ENCODE peak calls at places on chromosomes 2 and 18, in five cellular contexts. V is H1, A is HepG2, X is GM12878, R is K562. K is an unnamed sample.
A peak's percentile ranks its signal among the peaks of the same experiment; 100 is the strongest.

GRCh38 chr2:234203135-234203984 is 152.9 kb downstream of the SPP2 start:
- DNase-seq in V (no peak), A (peak; percentile 70), X (no peak), R (no peak), K (no peak)

GRCh38 chr18:26421931-26422330 is 126.4 kb downstream of the KCTD1 start:
- DNase-seq in V (no peak), A (no peak), X (no peak), R (no peak), K (no peak)

GRCh38 chr2:101251844-101252407 is 760 bp upstream of the CNOT11 start:
- DNase-seq in V (peak; percentile 52), A (peak; percentile 77), X (no peak), R (no peak), K (peak; percentile 39)

GRCh38 chr2:241882090-241882625 is 12.6 kb downstream of the RTP5 start:
- DNase-seq in V (no peak), A (no peak), X (no peak), R (peak; percentile 80), K (peak; percentile 74)

GRCh38 chr2:161228511-161229240 is 68.4 kb downstream of the TANK start:
- DNase-seq in V (no peak), A (no peak), X (no peak), R (no peak), K (no peak)

GRCh38 chr2:446963-447540 is 159.2 kb upstream of the ALKAL2 start:
- DNase-seq in V (no peak), A (no peak), X (no peak), R (no peak), K (no peak)

GRCh38 chr2:177334940-177335543 is 57.5 kb upstream of the AGPS start:
- DNase-seq in V (no peak), A (peak; percentile 72), X (no peak), R (peak; percentile 55), K (peak; percentile 34)

GRCh38 chr2:23286031-23286764 is 98.8 kb upstream of the KLHL29 start:
- DNase-seq in V (no peak), A (no peak), X (no peak), R (no peak), K (no peak)

GRCh38 chr2:26068602-26069298 is 34.9 kb downstream of the RAB10 start:
- DNase-seq in V (no peak), A (peak; percentile 56), X (peak; percentile 84), R (peak; percentile 79), K (no peak)

GRCh38 chr2:106174056-106174455 is 20.0 kb downstream of the UXS1 start:
- DNase-seq in V (no peak), A (no peak), X (no peak), R (no peak), K (no peak)

GRCh38 chr2:226963528-226963927 is 127.7 kb downstream of the RHBDD1 start:
- DNase-seq in V (no peak), A (no peak), X (no peak), R (no peak), K (no peak)

GRCh38 chr2:7357993-7358392 is 440.8 kb downstream of the RNF144A start:
- DNase-seq in V (no peak), A (no peak), X (no peak), R (no peak), K (no peak)

GRCh38 chr18:52439457-52439856 is 99.5 kb downstream of the DCC start:
- DNase-seq in V (no peak), A (no peak), X (no peak), R (no peak), K (no peak)

GRCh38 chr2:97718051-97718882 is 4.9 kb downstream of the ZAP70 start:
- DNase-seq in V (no peak), A (no peak), X (no peak), R (no peak), K (no peak)

GRCh38 chr18:58262581-58262980 is 218.6 kb downstream of the NEDD4L start:
- DNase-seq in V (no peak), A (no peak), X (no peak), R (no peak), K (no peak)

GRCh38 chr2:113136828-113137775 is 9.7 kb downstream of the IL1RN start:
- DNase-seq in V (peak; percentile 55), A (peak; percentile 59), X (no peak), R (peak; percentile 56), K (peak; percentile 48)

GRCh38 chr2:6358542-6358941 is 507.2 kb downstream of the CMPK2 start:
- DNase-seq in V (no peak), A (no peak), X (no peak), R (no peak), K (no peak)

GRCh38 chr2:101119431-101119830 is 31.8 kb downstream of the TBC1D8 start:
- DNase-seq in V (no peak), A (no peak), X (no peak), R (no peak), K (no peak)

GRCh38 chr18:13501896-13502295 is 224.5 kb downstream of the FAM210A start:
- DNase-seq in V (no peak), A (no peak), X (peak; percentile 57), R (no peak), K (no peak)

GRCh38 chr2:147646999-147647588 is 197.7 kb upstream of the ACVR2A start:
- DNase-seq in V (no peak), A (no peak), X (no peak), R (no peak), K (no peak)

GRCh38 chr2:197059498-197059897 is 133.0 kb upstream of the PGAP1 start:
- DNase-seq in V (no peak), A (no peak), X (no peak), R (no peak), K (peak; percentile 26)

GRCh38 chr2:104853926-104854506 is at the start of gene POU3F3:
- DNase-seq in V (peak; percentile 98), A (no peak), X (no peak), R (no peak), K (peak; percentile 93)

GRCh38 chr2:105779394-105779793 is 34.7 kb downstream of the NCK2 start:
- DNase-seq in V (no peak), A (no peak), X (no peak), R (no peak), K (no peak)

GRCh38 chr2:240440251-240440650 is 4.8 kb downstream of the GPC1 start:
- DNase-seq in V (no peak), A (no peak), X (no peak), R (no peak), K (no peak)

GRCh38 chr2:55010149-55010591 is 40.1 kb downstream of the RTN4 start:
- DNase-seq in V (no peak), A (no peak), X (peak; percentile 60), R (peak; percentile 30), K (no peak)

GRCh38 chr2:167134381-167135072 is 246.2 kb downstream of the XIRP2 start:
- DNase-seq in V (no peak), A (peak; percentile 12), X (no peak), R (no peak), K (no peak)

GRCh38 chr2:84897773-84898172 is 7.7 kb upstream of the TMSB10 start:
- DNase-seq in V (no peak), A (no peak), X (no peak), R (no peak), K (no peak)

GRCh38 chr2:127719301-127720218 is 18.3 kb downstream of the SFT2D3 start:
- DNase-seq in V (no peak), A (no peak), X (no peak), R (no peak), K (no peak)

GRCh38 chr2:129061079-129061785 is 742.6 kb upstream of the HS6ST1 start:
- DNase-seq in V (no peak), A (no peak), X (peak; percentile 35), R (peak; percentile 7), K (no peak)

GRCh38 chr2:197867630-197868029 is 63.2 kb downstream of the PLCL1 start:
- DNase-seq in V (no peak), A (no peak), X (no peak), R (no peak), K (no peak)

GRCh38 chr18:61589724-61590065 is 256.5 kb downstream of the CDH20 start:
- DNase-seq in V (no peak), A (no peak), X (no peak), R (no peak), K (no peak)

GRCh38 chr18:61589053-61589723 is 256.0 kb downstream of the CDH20 start:
- DNase-seq in V (no peak), A (no peak), X (no peak), R (no peak), K (no peak)

GRCh38 chr18:61595615-61596014 is 262.4 kb downstream of the CDH20 start:
- DNase-seq in V (no peak), A (no peak), X (no peak), R (no peak), K (no peak)

GRCh38 chr18:61587865-61588264 is 254.6 kb downstream of the CDH20 start:
- DNase-seq in V (no peak), A (no peak), X (no peak), R (no peak), K (no peak)

GRCh38 chr18:61591200-61591719 is 258.0 kb downstream of the CDH20 start:
- DNase-seq in V (no peak), A (no peak), X (no peak), R (no peak), K (no peak)
- TF ChIP-seq MAX in V (no peak), A (no peak), X (no peak), R (no peak), K (no peak)

GRCh38 chr2:236545814-236546480 is 23.7 kb upstream of the ACKR3 start:
- DNase-seq in V (no peak), A (no peak), X (peak; percentile 89), R (no peak), K (no peak)

GRCh38 chr2:236544362-236544761 is 25.3 kb upstream of the ACKR3 start:
- DNase-seq in V (no peak), A (no peak), X (no peak), R (no peak), K (no peak)

GRCh38 chr2:236546561-236546961 is 23.1 kb upstream of the ACKR3 start:
- DNase-seq in V (no peak), A (no peak), X (peak; percentile 56), R (no peak), K (no peak)

GRCh38 chr2:236547725-236548124 is 21.9 kb upstream of the ACKR3 start:
- DNase-seq in V (no peak), A (no peak), X (no peak), R (no peak), K (no peak)

GRCh38 chr2:236545248-236545658 is 24.4 kb upstream of the ACKR3 start:
- DNase-seq in V (no peak), A (no peak), X (peak; percentile 87), R (no peak), K (no peak)
- TF ChIP-seq RFX5 in V (no peak), A (no peak), X (no peak), R (no peak), K (no peak)

GRCh38 chr2:64315561-64315960 is 138.4 kb upstream of the LGALSL start:
- DNase-seq in V (no peak), A (no peak), X (no peak), R (no peak), K (no peak)
- TF ChIP-seq SIN3A in V (no peak), A (no peak), X (no peak), R (no peak), K (no peak)

GRCh38 chr2:215961981-215962380 is 51.4 kb downstream of the MREG start:
- DNase-seq in V (no peak), A (no peak), X (no peak), R (no peak), K (no peak)
- TF ChIP-seq MAX in V (no peak), A (no peak), X (no peak), R (no peak), K (no peak)